ENCODE peak calls at places on chromosome 12, in eight cellular contexts. H, N, V, Y, G, Z, W and R are unnamed samples.

GRCh38 chr12:124376435-124376834 is 81.5 kb downstream of the RFLNA start:
- DNase-seq in Y (no peak), Z (no peak), N (no peak), W (no peak), G (no peak), V (no peak), H (no peak), R (no peak)

GRCh38 chr12:39807043-39807442 is 187.4 kb upstream of the ABCD2 start:
- DNase-seq in W (no peak), Z (peak), H (no peak), V (no peak), N (no peak), Y (no peak), G (no peak), R (no peak)

GRCh38 chr12:60980558-60980957 is 1279.6 kb upstream of the USP15 start:
- DNase-seq in W (no peak), H (no peak), G (no peak), Y (no peak), Z (no peak), V (no peak), N (no peak), R (no peak)

GRCh38 chr12:101763246-101763931 is 24.1 kb upstream of the SYCP3 start:
- DNase-seq in H (no peak), G (no peak), N (no peak), Y (no peak), Z (no peak), V (no peak), W (no peak), R (no peak)

GRCh38 chr12:127742231-127742630 is 524.7 kb upstream of the TMEM132C start:
- DNase-seq in Z (no peak), N (no peak), H (no peak), G (no peak), Y (no peak), W (no peak), V (no peak), R (no peak)

GRCh38 chr12:29582156-29582555 is 84.7 kb upstream of the OVCH1 start:
- DNase-seq in W (no peak), Y (no peak), Z (no peak), V (no peak), H (no peak), N (no peak), G (no peak), R (no peak)

GRCh38 chr12:22008196-22008595 is 37.8 kb upstream of the CMAS start:
- DNase-seq in Y (no peak), Z (no peak), G (no peak), V (no peak), N (no peak), H (no peak), W (no peak), R (no peak)

GRCh38 chr12:98869886-98870285 is 224.8 kb downstream of the APAF1 start:
- DNase-seq in G (no peak), Z (no peak), N (no peak), Y (no peak), V (no peak), W (no peak), H (no peak), R (no peak)

GRCh38 chr12:43099691-43100163 is 452.3 kb downstream of the ADAMTS20 start:
- DNase-seq in N (no peak), Y (no peak), W (no peak), G (no peak), H (no peak), V (no peak), Z (no peak), R (no peak)

GRCh38 chr12:31317471-31318397 is 8.2 kb downstream of the SINHCAF start:
- DNase-seq in N (no peak), H (no peak), G (no peak), V (no peak), W (no peak), Z (no peak), Y (no peak), R (no peak)

GRCh38 chr12:124583854-124584253 is 16.4 kb upstream of the NCOR2 start:
- DNase-seq in Y (no peak), Z (no peak), V (no peak), G (no peak), H (no peak), W (no peak), N (no peak), R (no peak)

GRCh38 chr12:65952737-65953209 is 128.5 kb downstream of the HMGA2 start:
- DNase-seq in V (no peak), Z (peak), Y (no peak), W (no peak), G (no peak), N (no peak), H (no peak), R (no peak)

GRCh38 chr12:95995238-95996031 is 709 bp downstream of the HAL start:
- DNase-seq in W (no peak), V (no peak), Z (no peak), G (no peak), Y (no peak), H (no peak), N (no peak), R (no peak)

GRCh38 chr12:120625557-120626419 is 14.6 kb upstream of the CABP1 start:
- DNase-seq in H (no peak), Z (peak), N (no peak), V (no peak), Y (peak), G (peak), W (no peak), R (no peak)

GRCh38 chr12:12913626-12914388 is 22.4 kb downstream of the GPRC5A start:
- DNase-seq in Y (no peak), G (no peak), Z (peak), W (no peak), H (no peak), N (no peak), V (no peak), R (no peak)